ENCODE peak calls at places on chromosomes 4 and X, in seven cellular contexts. Z, D, N, S, B, Y and R are unnamed samples.
A peak's percentile ranks its signal among the peaks of the same experiment; 100 is the strongest.

GRCh38 chr4:76857010-76857409 is 40.9 kb downstream of the SOWAHB start:
- DNase-seq in B (no peak), S (no peak), N (no peak), Z (no peak), Y (no peak), D (no peak), R (no peak)

GRCh38 chr4:186483656-186484055 is 71.7 kb downstream of the MTNR1A start:
- DNase-seq in Z (no peak), D (no peak), N (peak; percentile 93), S (no peak), B (no peak), Y (no peak), R (no peak)

GRCh38 chr4:26594371-26594770 is 10.5 kb downstream of the TBC1D19 start:
- DNase-seq in S (no peak), Y (no peak), B (no peak), Z (no peak), D (no peak), N (no peak), R (no peak)

GRCh38 chr4:117823388-117823787 is 210.9 kb upstream of the NDST3 start:
- DNase-seq in D (no peak), Z (no peak), Y (no peak), B (no peak), S (no peak), N (no peak), R (no peak)

GRCh38 chr4:156824451-156825060 is 147.0 kb downstream of the PDGFC start:
- DNase-seq in N (no peak), S (no peak), Y (no peak), D (no peak), B (no peak), Z (no peak), R (no peak)

GRCh38 chr4:55312491-55313101 is 33.4 kb upstream of the SRD5A3 start:
- DNase-seq in D (peak; percentile 77), N (peak; percentile 7), Z (peak; percentile 75), Y (no peak), S (peak; percentile 74), B (peak; percentile 52), R (no peak)

GRCh38 chr4:110955748-110956147 is 332.9 kb upstream of the PITX2 start:
- DNase-seq in S (no peak), Z (no peak), B (no peak), N (no peak), D (no peak), Y (no peak), R (no peak)

GRCh38 chr4:95889662-95890061 is 49.8 kb downstream of the PDHA2 start:
- DNase-seq in D (no peak), Y (no peak), N (no peak), Z (no peak), S (peak; percentile 14), B (no peak), R (no peak)

GRCh38 chr4:172480471-172480870 is 667.3 kb downstream of the GALNTL6 start:
- DNase-seq in S (peak; percentile 24), Z (no peak), B (no peak), D (no peak), N (no peak), Y (no peak), R (no peak)

GRCh38 chr4:113496698-113497097 is 264.8 kb downstream of the CAMK2D start:
- DNase-seq in Z (peak; percentile 12), D (no peak), Y (no peak), S (no peak), N (no peak), B (no peak), R (no peak)

GRCh38 chr4:162952232-162952631 is 214.5 kb downstream of the NAF1 start:
- DNase-seq in D (no peak), B (no peak), Y (no peak), S (no peak), N (no peak), Z (peak; percentile 12), R (no peak)

GRCh38 chr4:147479376-147479775 is 1.5 kb upstream of the EDNRA start:
- DNase-seq in B (no peak), S (no peak), Z (no peak), N (no peak), Y (no peak), D (no peak), R (no peak)

GRCh38 chrX:97310373-97310772 is 426.7 kb downstream of the RPA4 start:
- DNase-seq in B (no peak), Y (no peak), Z (no peak), D (no peak), S (peak; percentile 30), N (no peak), R (no peak)

GRCh38 chr4:153349206-153349805 is 4.8 kb downstream of the MND1 start:
- DNase-seq in D (no peak), Y (no peak), S (no peak), B (no peak), Z (no peak), N (peak; percentile 59), R (no peak)

GRCh38 chrX:72461766-72462165 is 110.9 kb downstream of the HDAC8 start:
- DNase-seq in B (no peak), N (no peak), S (no peak), Y (no peak), D (no peak), Z (peak; percentile 53), R (no peak)

GRCh38 chr4:12987284-12987683 is 496.9 kb downstream of the RAB28 start:
- DNase-seq in S (no peak), N (no peak), Y (no peak), B (no peak), D (no peak), Z (no peak), R (no peak)

GRCh38 chrX:10507876-10508275 is 112.5 kb downstream of the MID1 start:
- DNase-seq in B (no peak), S (no peak), N (peak; percentile 32), Y (no peak), D (no peak), Z (no peak), R (no peak)

GRCh38 chr4:122583906-122584305 is 37.0 kb downstream of the IL21 start:
- DNase-seq in B (no peak), Z (peak; percentile 72), S (peak; percentile 75), Y (no peak), D (no peak), N (no peak), R (no peak)

GRCh38 chrX:110791206-110791605 is 4.4 kb downstream of the CHRDL1 start:
- DNase-seq in B (no peak), S (no peak), N (no peak), Y (no peak), D (no peak), Z (no peak), R (no peak)

GRCh38 chr4:37644962-37645361 is 41.2 kb downstream of the RELL1 start:
- DNase-seq in Z (peak; percentile 81), D (no peak), S (peak; percentile 29), N (no peak), B (no peak), Y (no peak), R (no peak)

DNA sequence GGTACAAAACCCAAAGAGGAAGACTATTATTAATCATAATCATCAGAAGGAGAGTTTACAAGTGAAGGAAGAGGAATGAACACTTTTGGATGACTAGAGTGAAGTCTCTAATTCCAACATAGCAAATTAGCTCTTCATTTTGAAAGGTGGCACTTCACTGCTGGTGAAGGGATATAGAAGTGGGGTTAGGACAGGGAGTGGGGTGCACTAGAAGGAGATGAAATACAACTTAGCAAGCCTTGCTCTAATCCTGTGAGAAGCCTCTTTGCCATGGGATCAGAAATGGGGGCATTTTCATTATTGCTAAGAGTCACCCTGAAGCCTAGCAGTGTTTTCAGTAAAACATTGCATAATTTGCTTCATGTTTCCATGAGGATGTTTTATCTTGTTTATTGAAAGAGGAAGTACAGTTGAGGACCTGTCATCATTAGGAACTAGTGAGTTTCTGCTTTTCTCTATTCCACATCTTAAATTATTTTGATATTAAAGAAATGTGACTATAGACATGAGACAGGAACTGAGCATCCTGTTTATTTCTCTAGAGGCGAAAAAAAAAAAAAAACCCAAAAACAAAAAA is 9.3 kb upstream of the GRPR start:
- DNase-seq in Z (peak; percentile 8), D (no peak), S (no peak), N (no peak), B (no peak), Y (no peak), R (no peak)
- H3K4me3 ChIP-seq in Z (no peak overlapping the region), D (no peak overlapping the region), S (no peak overlapping the region), N (no peak overlapping the region), B (no peak overlapping the region), Y (no peak overlapping the region), R (no peak overlapping the region)

GRCh38 chr4:134201216-134202098 is at the start of gene PABPC4L:
- DNase-seq in B (no peak), N (no peak), S (peak; percentile 80), Z (peak; percentile 31), Y (no peak), D (peak; percentile 69), R (peak; percentile 37)
- H3K4me3 ChIP-seq in B (peak within 1 kb of the TSS; percentile 27), N (no peak within 1 kb of the TSS), S (peak within 1 kb of the TSS; percentile 80), Z (peak within 1 kb of the TSS; percentile 36), Y (peak within 1 kb of the TSS; percentile 34), D (peak within 1 kb of the TSS; percentile 80), R (no peak within 1 kb of the TSS)

DNA sequence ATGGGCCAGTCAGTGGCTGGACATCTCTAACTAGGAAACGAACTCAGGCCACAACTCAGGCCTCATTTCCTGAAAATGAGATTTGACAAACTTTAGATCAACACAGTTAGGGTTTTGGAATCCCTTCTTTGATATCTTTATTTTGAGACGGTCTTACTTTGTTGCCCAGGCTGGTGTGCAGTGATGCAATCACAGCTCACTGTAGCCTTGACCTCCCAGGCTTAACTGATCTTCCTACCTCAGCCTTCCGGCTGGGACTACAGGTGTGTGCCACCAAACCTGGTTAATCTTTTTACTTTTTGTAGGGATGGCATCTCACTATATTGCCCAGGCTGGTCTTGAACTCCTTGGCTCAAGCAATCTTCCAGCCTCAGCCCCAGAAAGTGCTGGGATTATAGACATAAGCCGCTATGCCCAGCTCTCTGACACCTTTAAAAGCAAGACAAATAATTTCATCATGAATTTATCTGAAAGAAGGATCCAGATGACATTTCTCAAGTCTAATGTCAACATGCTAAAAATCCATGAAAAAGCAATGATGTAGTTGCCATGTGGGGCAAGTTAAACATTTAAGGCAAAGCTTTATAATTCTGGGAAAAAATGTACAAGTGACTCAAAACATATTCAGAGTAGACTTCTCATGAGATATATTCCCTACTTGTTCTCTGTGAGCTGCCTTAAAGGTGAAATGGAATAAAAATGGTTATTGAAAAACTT is 89.1 kb upstream of the CBR4 start:
- DNase-seq in S (peak; percentile 63), Z (no peak), Y (no peak), B (no peak), N (no peak), D (no peak), R (no peak)
- H3K4me3 ChIP-seq in S (no peak overlapping the region), Z (no peak overlapping the region), Y (no peak overlapping the region), B (no peak overlapping the region), N (no peak overlapping the region), D (no peak overlapping the region), R (no peak overlapping the region)

GRCh38 chrX:12967711-12968465 is 7.0 kb upstream of the TMSB4X start:
- DNase-seq in D (no peak), B (no peak), N (no peak), Y (no peak), Z (no peak), S (no peak), R (no peak)

GRCh38 chrX:12972239-12972638 is 2.7 kb upstream of the TMSB4X start:
- DNase-seq in N (no peak), S (no peak), D (no peak), Z (no peak), B (no peak), Y (no peak), R (no peak)

GRCh38 chrX:12972867-12973560 is 1.9 kb upstream of the TMSB4X start:
- DNase-seq in Z (no peak), S (no peak), D (no peak), N (no peak), Y (no peak), B (no peak), R (no peak)

GRCh38 chrX:12971282-12972003 is 3.5 kb upstream of the TMSB4X start:
- DNase-seq in Y (no peak), D (no peak), N (no peak), S (no peak), Z (no peak), B (no peak), R (peak; percentile 38)

GRCh38 chrX:12970691-12971202 is 4.2 kb upstream of the TMSB4X start:
- DNase-seq in D (no peak), Y (no peak), S (no peak), N (peak; percentile 33), B (no peak), Z (peak; percentile 79), R (no peak)
- H3K4me3 ChIP-seq in D (no peak overlapping the region), Y (no peak overlapping the region), S (peak overlapping the region; percentile 42), N (no peak overlapping the region), B (no peak overlapping the region), Z (no peak overlapping the region), R (no peak overlapping the region)